ENCODE peak calls at places on chromosome 17, in seven cellular contexts. T is spleen, E is GM23338, O is HCT116, N is HL-60, P is transverse colon, M is stomach. X is an unnamed sample.

GRCh38 chr17:22443061-22443460 is 750.7 kb downstream of the KCNJ18 start:
- DNase-seq in T (no peak), E (no peak), O (no peak), N (no peak), P (no peak), M (no peak), X (peak; percentile 74)

GRCh38 chr17:77177002-77177401 is 36.2 kb downstream of the SEC14L1 start:
- DNase-seq in T (no peak), E (no peak), O (no peak), N (no peak), P (no peak), M (no peak), X (no peak)

GRCh38 chr17:4739122-4740024 is at the start of the genes CXCL16 and ZMYND15:
- DNase-seq in T (peak; percentile 95), E (peak; percentile 55), O (no peak), N (no peak), P (peak; percentile 83), M (peak; percentile 82), X (no peak)

GRCh38 chr17:66984730-66985129 is 20.2 kb downstream of the CACNG4 start:
- DNase-seq in T (no peak), E (no peak), O (no peak), N (no peak), P (no peak), M (no peak), X (no peak)

GRCh38 chr17:59767176-59767575 is 59.7 kb downstream of the VMP1 start:
- DNase-seq in T (no peak), E (no peak), O (no peak), N (no peak), P (no peak), M (no peak), X (no peak)

GRCh38 chr17:14919580-14920160 is 345.5 kb downstream of the PMP22 start:
- DNase-seq in T (no peak), E (peak; percentile 22), O (no peak), N (no peak), P (no peak), M (no peak), X (no peak)

GRCh38 chr17:5785343-5785742 is 201.0 kb upstream of the NLRP1 start:
- DNase-seq in T (no peak), E (no peak), O (no peak), N (no peak), P (no peak), M (no peak), X (no peak)

GRCh38 chr17:34182036-34182803 is 72.9 kb upstream of the CCL2 start:
- DNase-seq in T (no peak), E (no peak), O (no peak), N (no peak), P (no peak), M (no peak), X (no peak)

GRCh38 chr17:6259899-6260298 is 175.0 kb downstream of the AIPL1 start:
- DNase-seq in T (no peak), E (peak; percentile 51), O (no peak), N (no peak), P (no peak), M (no peak), X (no peak)

GRCh38 chr17:29617125-29617480 is 5.6 kb downstream of the CORO6 start:
- DNase-seq in T (peak; percentile 97), E (peak; percentile 95), O (peak; percentile 67), N (peak; percentile 93), P (peak; percentile 90), M (peak; percentile 83), X (no peak)

GRCh38 chr17:21010705-21011596 is 31.9 kb downstream of the USP22 start:
- DNase-seq in T (peak; percentile 66), E (no peak), O (no peak), N (no peak), P (no peak), M (no peak), X (no peak)

GRCh38 chr17:70405492-70406220 is 236.3 kb downstream of the KCNJ2 start:
- DNase-seq in T (no peak), E (no peak), O (peak; percentile 4), N (peak; percentile 71), P (no peak), M (no peak), X (no peak)

GRCh38 chr17:40284085-40284713 is 3.5 kb upstream of the CDC6 start:
- DNase-seq in T (no peak), E (no peak), O (peak; percentile 80), N (no peak), P (peak; percentile 36), M (no peak), X (no peak)

GRCh38 chr17:21573961-21574610 is 118.2 kb upstream of the KCNJ18 start:
- DNase-seq in T (no peak), E (no peak), O (no peak), N (no peak), P (peak; percentile 38), M (peak; percentile 54), X (no peak)

GRCh38 chr17:69733171-69734014 is 318.9 kb downstream of the MAP2K6 start:
- DNase-seq in T (no peak), E (no peak), O (no peak), N (no peak), P (no peak), M (no peak), X (no peak)

GRCh38 chr17:32876414-32877163 is at the start of gene MYO1D:
- DNase-seq in T (peak; percentile 89), E (peak; percentile 86), O (peak; percentile 46), N (no peak), P (peak; percentile 88), M (peak; percentile 79), X (no peak)

GRCh38 chr17:9108166-9108565 is 86.9 kb downstream of the NTN1 start:
- DNase-seq in T (no peak), E (no peak), O (no peak), N (peak; percentile 6), P (no peak), M (no peak), X (no peak)

GRCh38 chr17:2053380-2054261 is 1.3 kb upstream of the HIC1 start:
- DNase-seq in T (peak; percentile 92), E (peak; percentile 88), O (no peak), N (no peak), P (peak; percentile 77), M (peak; percentile 71), X (peak; percentile 95)
- H3K27ac ChIP-seq in T (peak overlapping the region; percentile 57), E (no peak overlapping the region), O (no peak overlapping the region), N (no peak overlapping the region), P (peak overlapping the region; percentile 90), M (peak overlapping the region; percentile 84), X (peak overlapping the region; percentile 97)

DNA sequence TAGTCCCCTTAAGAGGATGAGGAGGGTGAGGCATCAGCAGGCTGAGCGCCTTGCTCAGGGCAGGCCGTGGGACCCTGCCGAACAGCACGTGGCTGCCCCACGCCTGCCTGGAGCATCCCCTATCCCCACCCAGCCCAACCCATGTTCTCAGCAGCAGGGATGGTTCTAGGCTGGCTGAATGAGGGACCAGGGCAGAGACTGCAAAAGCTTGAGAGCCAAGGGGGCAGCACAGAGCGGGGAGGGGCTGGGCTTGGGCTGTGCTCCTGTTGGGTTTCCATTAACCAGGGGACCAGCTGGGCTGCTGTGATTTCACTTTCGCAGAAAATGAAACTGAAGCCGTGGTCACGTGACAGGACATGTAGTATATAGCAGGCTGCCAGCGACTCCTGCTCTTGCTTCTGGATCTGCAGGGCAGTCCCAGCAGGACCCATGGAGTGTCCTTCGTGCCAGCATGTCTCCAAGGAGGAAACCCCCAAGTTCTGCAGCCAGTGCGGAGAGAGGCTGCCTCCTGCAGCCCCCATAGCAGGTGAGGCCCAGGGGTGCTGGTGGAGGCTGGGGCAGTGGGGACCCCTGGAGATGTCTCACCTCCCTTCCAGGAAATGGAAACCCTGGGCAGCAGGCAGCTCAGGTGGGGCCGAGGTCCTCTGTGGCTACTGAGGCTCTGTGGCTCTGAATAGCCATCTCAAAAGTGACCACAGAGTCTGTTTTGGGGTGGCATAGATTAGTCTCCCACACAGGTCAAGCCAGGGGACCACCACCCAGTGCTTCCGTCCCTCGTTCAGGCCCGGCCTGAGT is 2.8 kb downstream of the RNF213 start:
- DNase-seq in T (peak; percentile 94), E (peak; percentile 42), O (no peak), N (peak; percentile 54), P (peak; percentile 94), M (peak; percentile 93), X (peak; percentile 94)
- TF ChIP-seq POLR2AphosphoS5 in T (peak; percentile 91), E (no peak), O (no peak), N (no peak), P (peak; percentile 86), M (peak; percentile 71), X (no peak)

DNA sequence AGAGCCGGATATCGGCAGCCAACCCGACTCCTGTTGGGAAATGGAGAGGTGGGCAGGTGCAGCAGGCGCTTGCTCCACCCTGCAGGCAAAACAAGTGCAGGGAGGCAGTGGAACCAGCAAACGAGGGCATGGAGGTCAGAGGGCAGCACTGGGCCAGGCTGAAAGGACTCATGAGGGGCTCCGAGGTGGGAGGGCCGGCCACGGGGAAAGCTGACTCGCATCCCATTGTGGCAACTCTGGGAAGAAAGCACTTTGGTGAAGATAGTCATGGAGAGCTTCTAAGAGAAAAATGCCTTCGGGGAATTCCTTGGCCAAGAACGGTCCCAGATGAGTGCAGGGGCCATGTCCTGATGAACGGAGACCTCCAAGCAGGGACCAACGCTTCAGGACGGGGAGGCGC is 4.4 kb downstream of the CYBC1 start:
- DNase-seq in T (no peak), E (no peak), O (no peak), N (no peak), P (no peak), M (no peak), X (no peak)
- H3K4me3 ChIP-seq in T (no peak overlapping the region), E (no peak overlapping the region), O (no peak overlapping the region), N (no peak overlapping the region), P (no peak overlapping the region), M (peak overlapping the region; percentile 1), X (no peak overlapping the region)

GRCh38 chr17:17841620-17842025 is 4.8 kb upstream of the SREBF1 start:
- DNase-seq in T (no peak), E (no peak), O (no peak), N (no peak), P (no peak), M (peak; percentile 57), X (no peak)

GRCh38 chr17:17844079-17844478 is 7.3 kb upstream of the SREBF1 start:
- DNase-seq in T (no peak), E (no peak), O (no peak), N (no peak), P (no peak), M (no peak), X (no peak)

GRCh38 chr17:17843096-17843495 is 6.3 kb upstream of the SREBF1 start:
- DNase-seq in T (no peak), E (no peak), O (no peak), N (no peak), P (no peak), M (no peak), X (no peak)

GRCh38 chr17:17840751-17841591 is 4.2 kb upstream of the SREBF1 start:
- DNase-seq in T (no peak), E (peak; percentile 30), O (no peak), N (no peak), P (no peak), M (no peak), X (no peak)

DNA sequence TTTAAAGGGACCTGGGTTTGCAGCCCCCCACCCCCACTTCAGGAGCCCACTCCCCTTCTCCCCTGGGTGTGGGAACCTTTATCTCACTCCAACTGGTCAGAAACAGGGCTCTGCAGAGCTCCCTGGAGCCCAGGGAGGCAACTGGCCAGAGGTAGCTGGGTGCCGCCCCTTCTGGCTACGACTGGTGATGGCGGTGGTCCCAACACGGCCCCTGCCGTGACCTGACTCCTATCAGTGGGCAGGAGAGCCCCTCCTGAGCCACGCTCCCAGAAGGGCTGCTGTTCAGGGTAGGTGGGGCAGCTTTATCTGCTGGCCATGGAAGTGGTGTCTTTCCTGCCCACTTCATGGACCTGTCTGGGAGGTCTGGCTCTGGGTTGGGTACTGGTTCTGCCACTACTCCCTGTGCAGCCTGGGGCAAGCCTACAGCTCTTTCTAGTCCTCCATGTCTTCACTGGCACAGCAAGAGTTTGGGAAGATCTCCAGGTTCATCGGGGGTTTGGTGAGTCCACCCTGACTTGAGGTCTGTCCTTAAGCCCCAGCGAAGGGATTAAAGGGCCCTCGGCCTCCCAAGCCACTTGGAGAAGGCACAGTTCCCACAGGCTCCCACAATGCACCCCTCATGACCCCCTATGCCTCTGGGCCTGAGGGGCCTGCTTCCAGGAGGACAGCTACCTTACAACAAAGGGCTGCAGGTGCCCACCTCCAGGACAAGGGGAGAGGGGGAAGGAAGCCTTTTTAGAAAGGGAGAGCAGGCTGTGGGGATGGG is 5.5 kb upstream of the SREBF1 start:
- DNase-seq in T (no peak), E (no peak), O (no peak), N (no peak), P (no peak), M (no peak), X (no peak)
- H3K27ac ChIP-seq in T (no peak overlapping the region), E (no peak overlapping the region), O (peak overlapping the region; percentile 98), N (no peak overlapping the region), P (peak overlapping the region; percentile 100), M (peak overlapping the region; percentile 100), X (peak overlapping the region; percentile 100)

X was measured in esophagus muscularis mucosa.